ENCODE peak calls at places on chromosomes 11 and 22, in five cellular contexts. One of them, this sample, is unnamed.

GRCh38 chr11:32385998-32386397 is 49.3 kb downstream of the WT1 start:
- DNase-seq in stomach: no peak
- DNase-seq in dorsolateral prefrontal cortex: no peak
- DNase-seq in transverse colon: peak; percentile 24
- DNase-seq in GM23338: peak; percentile 84
- DNase-seq in this sample: peak; percentile 49

GRCh38 chr22:36954251-36955014 is 41.0 kb downstream of the CSF2RB start:
- DNase-seq in stomach: no peak
- DNase-seq in dorsolateral prefrontal cortex: no peak
- DNase-seq in transverse colon: no peak
- DNase-seq in GM23338: no peak
- DNase-seq in this sample: no peak

GRCh38 chr22:30889996-30890480 is 78.5 kb downstream of the MORC2 start:
- DNase-seq in stomach: no peak
- DNase-seq in dorsolateral prefrontal cortex: no peak
- DNase-seq in transverse colon: no peak
- DNase-seq in GM23338: no peak
- DNase-seq in this sample: no peak

GRCh38 chr11:20599424-20600346 is at the start of gene SLC6A5:
- DNase-seq in stomach: no peak
- DNase-seq in dorsolateral prefrontal cortex: no peak
- DNase-seq in transverse colon: no peak
- DNase-seq in GM23338: peak; percentile 96
- DNase-seq in this sample: peak; percentile 36

GRCh38 chr11:70111269-70112016 is 33.3 kb downstream of the ANO1 start:
- DNase-seq in stomach: peak; percentile 39
- DNase-seq in dorsolateral prefrontal cortex: no peak
- DNase-seq in transverse colon: peak; percentile 48
- DNase-seq in GM23338: peak; percentile 43
- DNase-seq in this sample: no peak

GRCh38 chr11:5624489-5625278 is at the start of gene TRIM34:
- DNase-seq in stomach: peak; percentile 56
- DNase-seq in dorsolateral prefrontal cortex: no peak
- DNase-seq in transverse colon: peak; percentile 67
- DNase-seq in GM23338: peak; percentile 76
- DNase-seq in this sample: peak; percentile 64

GRCh38 chr22:46053563-46054090 is 76.7 kb upstream of the WNT7B start:
- DNase-seq in stomach: peak; percentile 84
- DNase-seq in dorsolateral prefrontal cortex: peak; percentile 80
- DNase-seq in transverse colon: peak; percentile 84
- DNase-seq in GM23338: no peak
- DNase-seq in this sample: peak; percentile 65

GRCh38 chr22:22021160-22021750 is 38.7 kb upstream of the TOP3B start:
- DNase-seq in stomach: no peak
- DNase-seq in dorsolateral prefrontal cortex: no peak
- DNase-seq in transverse colon: no peak
- DNase-seq in GM23338: peak; percentile 30
- DNase-seq in this sample: no peak

DNA sequence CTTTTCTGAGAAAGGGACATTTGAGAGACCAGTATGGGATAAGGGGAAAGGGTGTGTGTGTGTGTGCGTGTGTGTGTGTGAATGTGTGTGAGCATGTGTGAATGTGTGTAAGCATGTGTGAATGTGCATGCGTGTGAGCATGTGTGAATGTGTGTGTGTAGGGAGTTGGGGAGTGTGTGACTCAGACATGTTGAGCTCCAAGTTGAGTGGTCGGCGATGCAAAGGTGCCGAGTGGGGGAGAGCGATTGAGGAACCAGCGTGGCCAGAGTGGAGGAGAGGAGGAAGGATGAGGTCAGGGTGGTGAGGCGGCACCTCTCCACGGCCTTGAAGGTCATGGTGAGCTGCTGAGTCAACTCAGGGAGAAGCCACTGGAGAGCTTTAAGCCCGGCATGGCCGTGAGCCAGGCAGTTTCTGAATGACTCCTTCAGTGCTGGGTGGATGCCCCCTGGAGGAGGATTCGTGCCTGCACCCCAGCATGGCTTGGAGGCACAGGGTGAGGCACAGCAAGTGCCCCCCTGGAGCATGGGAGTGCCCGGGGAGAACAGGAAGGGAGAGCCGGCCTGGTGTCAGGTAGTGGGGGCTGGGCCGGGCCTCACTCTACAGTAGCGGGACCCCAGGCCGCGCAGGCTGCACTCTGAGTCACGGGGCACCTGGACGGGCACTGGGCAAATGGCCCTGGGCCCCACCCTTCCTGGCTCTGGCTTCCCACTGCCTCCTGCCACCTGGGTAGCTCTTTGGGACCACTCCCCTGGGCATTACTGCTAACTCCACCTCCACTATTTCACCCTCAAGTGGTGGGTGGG is 8.2 kb upstream of the CCDC88B start:
- DNase-seq in stomach: peak; percentile 92
- DNase-seq in dorsolateral prefrontal cortex: no peak
- DNase-seq in transverse colon: peak; percentile 92
- DNase-seq in GM23338: peak; percentile 71
- DNase-seq in this sample: peak; percentile 95
- TF ChIP-seq CTCF in stomach: peak; percentile 39
- TF ChIP-seq CTCF in dorsolateral prefrontal cortex: peak; percentile 7
- TF ChIP-seq CTCF in transverse colon: peak; percentile 86
- TF ChIP-seq CTCF in GM23338: peak; percentile 54
- TF ChIP-seq CTCF in this sample: peak; percentile 77

DNA sequence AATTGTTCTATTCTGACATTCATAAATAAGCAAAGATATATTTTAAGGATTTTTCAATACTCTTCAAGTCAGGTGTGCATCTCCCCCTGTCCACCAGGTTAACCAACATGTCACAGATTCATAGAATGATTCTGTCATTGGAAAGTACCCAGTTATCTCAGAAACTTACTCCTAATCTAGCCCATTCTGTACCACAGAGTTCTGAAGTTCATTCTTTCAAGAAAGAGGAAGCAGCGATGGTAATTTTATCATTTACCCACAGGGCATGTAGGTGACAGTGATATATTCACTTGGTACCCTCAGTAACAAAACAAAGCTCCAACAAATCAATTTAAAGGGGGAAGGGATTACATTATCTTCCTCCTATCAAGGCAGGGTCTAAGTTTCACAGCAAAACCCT is 18.9 kb upstream of the MPPED2 start:
- DNase-seq in stomach: no peak
- DNase-seq in dorsolateral prefrontal cortex: no peak
- DNase-seq in transverse colon: no peak
- DNase-seq in GM23338: no peak
- DNase-seq in this sample: no peak
- H3K4me3 ChIP-seq in stomach: no peak overlapping the region
- H3K4me3 ChIP-seq in dorsolateral prefrontal cortex: no peak overlapping the region
- H3K4me3 ChIP-seq in transverse colon: no peak overlapping the region
- H3K4me3 ChIP-seq in GM23338: no peak overlapping the region
- H3K4me3 ChIP-seq in this sample: no peak overlapping the region

DNA sequence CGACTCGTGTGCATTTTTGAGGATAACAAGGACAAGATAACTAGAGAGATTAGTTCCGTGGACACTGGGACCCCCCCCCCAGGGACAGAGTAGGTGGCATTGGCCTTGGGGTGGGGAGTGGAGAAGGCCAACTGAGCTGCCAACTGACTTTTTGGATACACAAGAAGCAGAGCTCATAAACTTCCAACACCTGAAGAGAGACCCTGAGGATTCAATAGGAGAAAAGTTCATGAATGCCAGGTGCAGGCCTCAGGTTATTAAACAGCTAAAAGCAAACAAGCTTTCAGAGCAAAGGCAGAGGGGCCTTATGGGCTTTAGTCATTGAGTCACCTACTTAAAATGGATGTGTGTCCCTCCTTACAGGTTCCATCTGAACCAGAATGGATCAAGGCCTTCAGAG is 17.6 kb upstream of the PRSS23 start:
- DNase-seq in stomach: no peak
- DNase-seq in dorsolateral prefrontal cortex: no peak
- DNase-seq in transverse colon: no peak
- DNase-seq in GM23338: no peak
- DNase-seq in this sample: no peak
- TF ChIP-seq CTCF in stomach: no peak
- TF ChIP-seq CTCF in dorsolateral prefrontal cortex: no peak
- TF ChIP-seq CTCF in transverse colon: no peak
- TF ChIP-seq CTCF in GM23338: no peak
- TF ChIP-seq CTCF in this sample: no peak

DNA sequence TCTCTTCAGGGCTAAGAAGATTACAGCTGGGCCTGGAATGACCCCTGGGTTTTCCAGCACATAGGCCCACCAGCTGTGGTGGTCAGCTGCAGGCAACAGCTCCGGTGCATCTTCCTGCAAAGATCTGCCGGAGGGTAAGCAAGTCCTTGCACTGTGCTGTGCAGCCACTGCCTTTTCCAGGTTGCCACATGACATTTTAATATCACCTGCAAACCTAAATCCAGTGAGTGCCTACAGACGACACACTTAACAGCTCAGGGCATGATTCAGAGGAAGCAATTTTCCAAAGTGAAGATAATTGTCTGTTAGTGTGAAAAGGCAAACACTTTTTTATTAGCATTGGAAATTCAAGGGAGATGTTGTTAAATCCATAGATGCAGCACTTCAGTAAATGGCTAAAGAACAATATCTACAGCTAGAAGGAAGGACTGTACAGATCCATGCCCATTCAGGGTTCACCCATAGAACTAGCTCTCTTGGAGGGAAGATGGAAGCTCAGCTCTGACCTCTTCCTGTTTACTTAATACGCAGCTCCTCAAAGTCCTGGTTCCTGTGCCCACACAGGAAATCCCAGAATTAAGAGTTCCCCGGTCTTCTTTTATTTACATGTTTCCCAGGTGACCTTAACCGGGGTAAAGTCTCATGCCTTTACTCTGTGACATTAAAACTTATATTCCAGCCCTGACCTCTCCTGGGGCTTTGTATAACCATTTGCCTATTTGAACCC is 13.3 kb upstream of the NRIP3 start:
- DNase-seq in stomach: no peak
- DNase-seq in dorsolateral prefrontal cortex: no peak
- DNase-seq in transverse colon: no peak
- DNase-seq in GM23338: no peak
- DNase-seq in this sample: no peak
- H3K4me3 ChIP-seq in stomach: no peak overlapping the region
- H3K4me3 ChIP-seq in dorsolateral prefrontal cortex: no peak overlapping the region
- H3K4me3 ChIP-seq in transverse colon: no peak overlapping the region
- H3K4me3 ChIP-seq in GM23338: no peak overlapping the region
- H3K4me3 ChIP-seq in this sample: no peak overlapping the region